ENCODE peak calls at places on chromosomes 7 and 10, in ten cellular contexts. One of them, this sample, is unnamed.

GRCh38 chr10:129689681-129690080 is 222.6 kb downstream of the MGMT start:
- DNase-seq in transverse colon: no peak
- DNase-seq in psoas muscle: no peak
- DNase-seq in thyroid gland: no peak
- DNase-seq in epithelial cell of esophagus: no peak
- DNase-seq in PC-3: peak
- DNase-seq in mammary epithelial cell: peak
- DNase-seq in fibroblast of villous mesenchyme: peak
- DNase-seq in heart left ventricle: no peak
- DNase-seq in breast epithelium: no peak
- DNase-seq in this sample: peak

GRCh38 chr10:69880301-69881081 is 78.8 kb downstream of the COL13A1 start:
- DNase-seq in transverse colon: no peak
- DNase-seq in psoas muscle: no peak
- DNase-seq in thyroid gland: peak
- DNase-seq in epithelial cell of esophagus: no peak
- DNase-seq in PC-3: no peak
- DNase-seq in mammary epithelial cell: no peak
- DNase-seq in fibroblast of villous mesenchyme: peak
- DNase-seq in heart left ventricle: no peak
- DNase-seq in breast epithelium: no peak
- DNase-seq in this sample: no peak

GRCh38 chr7:141057788-141058187 is 16.1 kb upstream of the TMEM178B start:
- DNase-seq in transverse colon: no peak
- DNase-seq in psoas muscle: no peak
- DNase-seq in thyroid gland: no peak
- DNase-seq in epithelial cell of esophagus: no peak
- DNase-seq in PC-3: no peak
- DNase-seq in mammary epithelial cell: no peak
- DNase-seq in fibroblast of villous mesenchyme: no peak
- DNase-seq in heart left ventricle: no peak
- DNase-seq in breast epithelium: no peak
- DNase-seq in this sample: no peak

GRCh38 chr7:40027545-40027944 is 77.5 kb downstream of the CDK13 start:
- DNase-seq in transverse colon: no peak
- DNase-seq in psoas muscle: no peak
- DNase-seq in thyroid gland: no peak
- DNase-seq in epithelial cell of esophagus: no peak
- DNase-seq in PC-3: no peak
- DNase-seq in mammary epithelial cell: no peak
- DNase-seq in fibroblast of villous mesenchyme: no peak
- DNase-seq in heart left ventricle: no peak
- DNase-seq in breast epithelium: no peak
- DNase-seq in this sample: no peak

GRCh38 chr10:124911124-124912051 is 30.5 kb upstream of the ZRANB1 start:
- DNase-seq in transverse colon: no peak
- DNase-seq in psoas muscle: no peak
- DNase-seq in thyroid gland: no peak
- DNase-seq in epithelial cell of esophagus: no peak
- DNase-seq in PC-3: no peak
- DNase-seq in mammary epithelial cell: no peak
- DNase-seq in fibroblast of villous mesenchyme: peak
- DNase-seq in heart left ventricle: no peak
- DNase-seq in breast epithelium: peak
- DNase-seq in this sample: peak

GRCh38 chr10:101140084-101140949 is 9.2 kb downstream of the TLX1 start:
- DNase-seq in transverse colon: no peak
- DNase-seq in psoas muscle: no peak
- DNase-seq in thyroid gland: no peak
- DNase-seq in epithelial cell of esophagus: no peak
- DNase-seq in PC-3: no peak
- DNase-seq in mammary epithelial cell: no peak
- DNase-seq in fibroblast of villous mesenchyme: no peak
- DNase-seq in heart left ventricle: no peak
- DNase-seq in breast epithelium: no peak
- DNase-seq in this sample: no peak

GRCh38 chr10:114584419-114584818 is 73.7 kb downstream of the ABLIM1 start:
- DNase-seq in transverse colon: no peak
- DNase-seq in psoas muscle: no peak
- DNase-seq in thyroid gland: no peak
- DNase-seq in epithelial cell of esophagus: no peak
- DNase-seq in PC-3: no peak
- DNase-seq in mammary epithelial cell: no peak
- DNase-seq in fibroblast of villous mesenchyme: no peak
- DNase-seq in heart left ventricle: no peak
- DNase-seq in breast epithelium: no peak
- DNase-seq in this sample: peak

GRCh38 chr7:33904680-33905388 is 505 bp upstream of the BMPER start:
- DNase-seq in transverse colon: peak
- DNase-seq in psoas muscle: peak
- DNase-seq in thyroid gland: peak
- DNase-seq in epithelial cell of esophagus: peak
- DNase-seq in PC-3: no peak
- DNase-seq in mammary epithelial cell: peak
- DNase-seq in fibroblast of villous mesenchyme: peak
- DNase-seq in heart left ventricle: peak
- DNase-seq in breast epithelium: no peak
- DNase-seq in this sample: peak

GRCh38 chr7:109663806-109664205 is 1094.1 kb downstream of the DNAJB9 start:
- DNase-seq in transverse colon: no peak
- DNase-seq in psoas muscle: no peak
- DNase-seq in thyroid gland: no peak
- DNase-seq in epithelial cell of esophagus: no peak
- DNase-seq in PC-3: no peak
- DNase-seq in mammary epithelial cell: no peak
- DNase-seq in fibroblast of villous mesenchyme: no peak
- DNase-seq in heart left ventricle: no peak
- DNase-seq in breast epithelium: no peak
- DNase-seq in this sample: no peak

GRCh38 chr7:140205600-140205999 is 28.8 kb upstream of the KDM7A start:
- DNase-seq in transverse colon: no peak
- DNase-seq in psoas muscle: no peak
- DNase-seq in thyroid gland: no peak
- DNase-seq in epithelial cell of esophagus: no peak
- DNase-seq in PC-3: no peak
- DNase-seq in mammary epithelial cell: no peak
- DNase-seq in fibroblast of villous mesenchyme: no peak
- DNase-seq in heart left ventricle: no peak
- DNase-seq in breast epithelium: no peak
- DNase-seq in this sample: no peak

GRCh38 chr10:78730754-78731153 is 338.0 kb upstream of the ZMIZ1 start:
- DNase-seq in transverse colon: no peak
- DNase-seq in psoas muscle: no peak
- DNase-seq in thyroid gland: no peak
- DNase-seq in epithelial cell of esophagus: no peak
- DNase-seq in PC-3: no peak
- DNase-seq in mammary epithelial cell: no peak
- DNase-seq in fibroblast of villous mesenchyme: no peak
- DNase-seq in heart left ventricle: no peak
- DNase-seq in breast epithelium: no peak
- DNase-seq in this sample: no peak

GRCh38 chr10:112435013-112435619 is 11.6 kb downstream of the ZDHHC6 start:
- DNase-seq in transverse colon: no peak
- DNase-seq in psoas muscle: no peak
- DNase-seq in thyroid gland: no peak
- DNase-seq in epithelial cell of esophagus: peak
- DNase-seq in PC-3: peak
- DNase-seq in mammary epithelial cell: peak
- DNase-seq in fibroblast of villous mesenchyme: peak
- DNase-seq in heart left ventricle: no peak
- DNase-seq in breast epithelium: no peak
- DNase-seq in this sample: peak

GRCh38 chr7:4077980-4078379 is 604.1 kb upstream of the FOXK1 start:
- DNase-seq in transverse colon: no peak
- DNase-seq in psoas muscle: no peak
- DNase-seq in thyroid gland: no peak
- DNase-seq in epithelial cell of esophagus: no peak
- DNase-seq in PC-3: no peak
- DNase-seq in mammary epithelial cell: no peak
- DNase-seq in fibroblast of villous mesenchyme: no peak
- DNase-seq in heart left ventricle: no peak
- DNase-seq in breast epithelium: no peak
- DNase-seq in this sample: no peak

GRCh38 chr7:30974605-30975256 is 11.0 kb downstream of the GHRHR start:
- DNase-seq in transverse colon: peak
- DNase-seq in psoas muscle: peak
- DNase-seq in thyroid gland: peak
- DNase-seq in epithelial cell of esophagus: peak
- DNase-seq in PC-3: peak
- DNase-seq in mammary epithelial cell: peak
- DNase-seq in fibroblast of villous mesenchyme: peak
- DNase-seq in heart left ventricle: peak
- DNase-seq in breast epithelium: no peak
- DNase-seq in this sample: peak

GRCh38 chr10:123417414-123417813 is 248.7 kb upstream of the GPR26 start:
- DNase-seq in transverse colon: no peak
- DNase-seq in psoas muscle: no peak
- DNase-seq in thyroid gland: no peak
- DNase-seq in epithelial cell of esophagus: no peak
- DNase-seq in PC-3: no peak
- DNase-seq in mammary epithelial cell: no peak
- DNase-seq in fibroblast of villous mesenchyme: no peak
- DNase-seq in heart left ventricle: no peak
- DNase-seq in breast epithelium: no peak
- DNase-seq in this sample: no peak

GRCh38 chr10:123408660-123409059 is 254.5 kb downstream of the BUB3 start:
- DNase-seq in transverse colon: no peak
- DNase-seq in psoas muscle: no peak
- DNase-seq in thyroid gland: no peak
- DNase-seq in epithelial cell of esophagus: no peak
- DNase-seq in PC-3: peak
- DNase-seq in mammary epithelial cell: no peak
- DNase-seq in fibroblast of villous mesenchyme: no peak
- DNase-seq in heart left ventricle: no peak
- DNase-seq in breast epithelium: no peak
- DNase-seq in this sample: no peak

DNA sequence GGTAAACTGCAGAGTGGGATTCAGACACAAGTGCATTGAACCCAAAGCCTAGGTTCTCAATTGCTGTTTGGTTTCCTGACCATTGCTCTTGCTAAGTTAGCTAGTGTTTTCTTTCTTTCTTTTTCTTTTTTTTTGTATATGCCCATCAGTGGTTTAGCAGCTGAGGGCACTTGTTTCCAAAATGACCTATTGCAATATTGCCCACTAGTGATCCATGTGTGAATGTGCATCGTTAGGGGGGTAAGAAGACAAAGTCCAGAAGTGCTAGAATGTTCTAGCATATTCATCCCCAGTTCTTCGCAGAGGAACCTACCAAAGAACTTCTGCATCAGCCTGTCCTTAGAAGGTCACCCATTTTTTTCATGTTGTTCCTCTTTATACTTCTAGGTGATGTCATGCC is 252.8 kb upstream of the GPR26 start:
- DNase-seq in transverse colon: no peak
- DNase-seq in psoas muscle: no peak
- DNase-seq in thyroid gland: no peak
- DNase-seq in epithelial cell of esophagus: no peak
- DNase-seq in PC-3: peak
- DNase-seq in mammary epithelial cell: no peak
- DNase-seq in fibroblast of villous mesenchyme: no peak
- DNase-seq in heart left ventricle: no peak
- DNase-seq in breast epithelium: no peak
- DNase-seq in this sample: no peak
- TF ChIP-seq CTCF in transverse colon: no peak
- TF ChIP-seq CTCF in psoas muscle: no peak
- TF ChIP-seq CTCF in thyroid gland: no peak
- TF ChIP-seq CTCF in epithelial cell of esophagus: no peak
- TF ChIP-seq CTCF in PC-3: peak
- TF ChIP-seq CTCF in mammary epithelial cell: no peak
- TF ChIP-seq CTCF in fibroblast of villous mesenchyme: no peak
- TF ChIP-seq CTCF in heart left ventricle: no peak
- TF ChIP-seq CTCF in breast epithelium: no peak
- TF ChIP-seq CTCF in this sample: no peak

DNA sequence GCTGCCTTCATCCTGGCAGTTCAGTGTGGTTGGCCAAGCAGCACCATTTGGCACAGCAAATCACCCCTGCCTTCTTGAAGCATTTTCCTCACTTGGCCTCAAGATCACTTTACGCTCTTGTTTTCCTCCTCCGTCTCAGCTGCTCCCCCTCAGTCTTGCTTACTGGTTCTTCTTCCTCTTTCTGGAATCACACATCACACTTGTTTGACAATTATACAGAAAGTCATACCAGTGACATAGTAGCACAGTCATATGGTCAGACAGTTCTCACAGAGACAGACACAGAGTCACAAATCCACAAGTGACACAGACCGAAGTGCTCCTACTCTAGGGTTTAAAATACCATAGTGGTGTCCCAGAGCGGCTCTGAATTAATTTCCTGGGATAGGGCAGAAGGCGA is 43.8 kb upstream of the ARL4A start:
- DNase-seq in transverse colon: no peak
- DNase-seq in psoas muscle: no peak
- DNase-seq in thyroid gland: peak
- DNase-seq in epithelial cell of esophagus: no peak
- DNase-seq in PC-3: no peak
- DNase-seq in mammary epithelial cell: no peak
- DNase-seq in fibroblast of villous mesenchyme: no peak
- DNase-seq in heart left ventricle: no peak
- DNase-seq in breast epithelium: no peak
- DNase-seq in this sample: no peak
- H3K4me3 ChIP-seq in transverse colon: no peak
- H3K4me3 ChIP-seq in psoas muscle: no peak
- H3K4me3 ChIP-seq in thyroid gland: no peak
- H3K4me3 ChIP-seq in epithelial cell of esophagus: no peak
- H3K4me3 ChIP-seq in PC-3: no peak
- H3K4me3 ChIP-seq in mammary epithelial cell: no peak
- H3K4me3 ChIP-seq in fibroblast of villous mesenchyme: no peak
- H3K4me3 ChIP-seq in heart left ventricle: no peak
- H3K4me3 ChIP-seq in breast epithelium: no peak
- H3K4me3 ChIP-seq in this sample: no peak

DNA sequence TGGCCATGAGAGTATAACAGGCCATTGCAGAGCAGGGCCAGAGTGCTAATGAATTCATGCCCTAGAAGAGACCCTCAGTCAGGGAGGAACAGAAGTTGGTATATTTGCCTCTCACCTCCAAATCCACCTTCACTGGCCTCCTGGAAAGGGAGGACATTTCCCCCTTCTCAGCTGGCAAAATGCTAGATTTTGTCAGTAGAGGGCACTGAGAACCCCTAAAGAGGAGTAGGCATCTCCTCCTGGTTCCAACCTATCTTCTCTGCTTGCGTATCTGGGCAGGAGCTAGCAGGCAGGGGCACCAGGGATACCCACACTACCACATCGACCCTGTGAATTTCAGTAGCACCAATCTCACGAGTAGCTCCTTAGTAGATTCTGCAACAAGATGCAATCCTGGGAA is 79.8 kb upstream of the GHITM start:
- DNase-seq in transverse colon: no peak
- DNase-seq in psoas muscle: no peak
- DNase-seq in thyroid gland: no peak
- DNase-seq in epithelial cell of esophagus: no peak
- DNase-seq in PC-3: no peak
- DNase-seq in mammary epithelial cell: no peak
- DNase-seq in fibroblast of villous mesenchyme: no peak
- DNase-seq in heart left ventricle: no peak
- DNase-seq in breast epithelium: no peak
- DNase-seq in this sample: peak
- TF ChIP-seq CTCF in transverse colon: no peak
- TF ChIP-seq CTCF in psoas muscle: no peak
- TF ChIP-seq CTCF in thyroid gland: no peak
- TF ChIP-seq CTCF in epithelial cell of esophagus: peak
- TF ChIP-seq CTCF in PC-3: no peak
- TF ChIP-seq CTCF in mammary epithelial cell: no peak
- TF ChIP-seq CTCF in fibroblast of villous mesenchyme: no peak
- TF ChIP-seq CTCF in heart left ventricle: no peak
- TF ChIP-seq CTCF in breast epithelium: no peak
- TF ChIP-seq CTCF in this sample: peak

GRCh38 chr10:67780759-67781538 is 57.0 kb downstream of the DNAJC12 start:
- DNase-seq in transverse colon: no peak
- DNase-seq in psoas muscle: no peak
- DNase-seq in thyroid gland: no peak
- DNase-seq in epithelial cell of esophagus: no peak
- DNase-seq in PC-3: peak
- DNase-seq in mammary epithelial cell: no peak
- DNase-seq in fibroblast of villous mesenchyme: no peak
- DNase-seq in heart left ventricle: no peak
- DNase-seq in breast epithelium: no peak
- DNase-seq in this sample: no peak
- H3K4me3 ChIP-seq in transverse colon: no peak
- H3K4me3 ChIP-seq in psoas muscle: no peak
- H3K4me3 ChIP-seq in thyroid gland: no peak
- H3K4me3 ChIP-seq in epithelial cell of esophagus: no peak
- H3K4me3 ChIP-seq in PC-3: no peak
- H3K4me3 ChIP-seq in mammary epithelial cell: no peak
- H3K4me3 ChIP-seq in fibroblast of villous mesenchyme: no peak
- H3K4me3 ChIP-seq in heart left ventricle: no peak
- H3K4me3 ChIP-seq in breast epithelium: no peak
- H3K4me3 ChIP-seq in this sample: no peak